ENCODE peak calls at places on chromosome 6, in nine cellular contexts. G is stimulated activated CD4-positive, alpha-beta T cell treated with anti-CD3 and anti-CD28 coated beads, Interleukin-15, amount 100 ng/mL, for 24 hours; T is activated CD4-positive, alpha-beta T cell treated with anti-CD3 and anti-CD28 coated beads, Interleukin-2, amount 50 U/mL, for 1 hour; M is stimulated activated CD8-positive, alpha-beta memory T cell treated with anti-CD3 and anti-CD28 coated beads, Interleukin-2, amount 100 ng/mL, for 48 hours; X is epithelial cell of esophagus; N is glomerular endothelial cell; R is spleen; U is A172; H is GM03348. C is an unnamed sample.

GRCh38 chr6:117404548-117404947 is 21.2 kb downstream of the ROS1 start:
- DNase-seq in G (no peak), T (no peak), M (no peak), X (peak; percentile 18), N (no peak), R (no peak), U (peak; percentile 16), H (peak; percentile 60), C (no peak)

GRCh38 chr6:145099713-145100112 is 635.6 kb downstream of the EPM2A start:
- DNase-seq in G (no peak), T (no peak), M (no peak), X (peak; percentile 74), N (no peak), R (no peak), U (no peak), H (no peak), C (no peak)

GRCh38 chr6:136740050-136740974 is 52.0 kb downstream of the MAP3K5 start:
- DNase-seq in G (no peak), T (no peak), M (no peak), X (peak; percentile 60), N (no peak), R (no peak), U (no peak), H (no peak), C (no peak)

GRCh38 chr6:140923048-140923447 is 1209.7 kb upstream of the GJE1 start:
- DNase-seq in G (no peak), T (no peak), M (no peak), X (no peak), N (no peak), R (no peak), U (no peak), H (no peak), C (no peak)

GRCh38 chr6:23316131-23316530 is 746.8 kb downstream of the HDGFL1 start:
- DNase-seq in G (no peak), T (no peak), M (no peak), X (peak; percentile 60), N (no peak), R (no peak), U (no peak), H (no peak), C (no peak)

GRCh38 chr6:149054559-149055194 is 262.8 kb upstream of the TAB2 start:
- DNase-seq in G (no peak), T (no peak), M (no peak), X (no peak), N (no peak), R (no peak), U (no peak), H (no peak), C (no peak)

GRCh38 chr6:42821846-42822245 is 40.0 kb downstream of the BICRAL start:
- DNase-seq in G (no peak), T (no peak), M (no peak), X (peak; percentile 35), N (no peak), R (no peak), U (no peak), H (peak; percentile 31), C (no peak)

GRCh38 chr6:135291288-135292116 is 110.4 kb downstream of the MYB start:
- DNase-seq in G (no peak), T (no peak), M (no peak), X (peak; percentile 39), N (peak; percentile 18), R (no peak), U (peak; percentile 69), H (peak; percentile 11), C (no peak)

GRCh38 chr6:161409353-161409752 is 135.5 kb upstream of the AGPAT4 start:
- DNase-seq in G (no peak), T (no peak), M (no peak), X (no peak), N (no peak), R (no peak), U (no peak), H (no peak), C (no peak)

GRCh38 chr6:159608961-159609673 is 83.9 kb downstream of the SOD2 start:
- DNase-seq in G (peak; percentile 18), T (no peak), M (no peak), X (peak; percentile 66), N (no peak), R (no peak), U (peak; percentile 5), H (peak; percentile 34), C (peak; percentile 13)

GRCh38 chr6:7647504-7647903 is 57.5 kb downstream of the SNRNP48 start:
- DNase-seq in G (no peak), T (no peak), M (no peak), X (no peak), N (no peak), R (no peak), U (no peak), H (no peak), C (no peak)

GRCh38 chr6:157891544-157892362 is 68.7 kb downstream of the SNX9 start:
- DNase-seq in G (no peak), T (no peak), M (no peak), X (no peak), N (no peak), R (no peak), U (no peak), H (no peak), C (no peak)

GRCh38 chr6:9428416-9429172 is 986.3 kb downstream of the TFAP2A start:
- DNase-seq in G (no peak), T (no peak), M (no peak), X (peak; percentile 24), N (no peak), R (no peak), U (no peak), H (no peak), C (no peak)

GRCh38 chr6:14690120-14691056 is 555.5 kb upstream of the JARID2 start:
- DNase-seq in G (no peak), T (no peak), M (no peak), X (no peak), N (no peak), R (no peak), U (no peak), H (peak; percentile 19), C (no peak)

GRCh38 chr6:77740380-77740779 is 87.5 kb downstream of the MEI4 start:
- DNase-seq in G (no peak), T (no peak), M (no peak), X (peak; percentile 51), N (peak; percentile 10), R (no peak), U (no peak), H (peak; percentile 25), C (no peak)

GRCh38 chr6:46734867-46735719 is at the start of gene PLA2G7:
- DNase-seq in G (peak; percentile 6), T (no peak), M (no peak), X (peak; percentile 66), N (no peak), R (peak; percentile 79), U (no peak), H (peak; percentile 48), C (no peak)

GRCh38 chr6:41683460-41684310 is 45.4 kb downstream of the MDFI start:
- DNase-seq in G (peak; percentile 87), T (peak; percentile 79), M (peak; percentile 69), X (peak; percentile 68), N (peak; percentile 18), R (peak; percentile 97), U (no peak), H (peak; percentile 94), C (peak; percentile 28)

GRCh38 chr6:135739288-135739687 is 112.2 kb upstream of the PDE7B start:
- DNase-seq in G (peak; percentile 14), T (no peak), M (no peak), X (no peak), N (no peak), R (no peak), U (peak; percentile 86), H (peak; percentile 32), C (no peak)

GRCh38 chr6:141151710-141152417 is 980.9 kb upstream of the GJE1 start:
- DNase-seq in G (no peak), T (no peak), M (no peak), X (no peak), N (no peak), R (no peak), U (no peak), H (no peak), C (no peak)

GRCh38 chr6:81890846-81891245 is 138.4 kb upstream of the TENT5A start:
- DNase-seq in G (no peak), T (no peak), M (no peak), X (no peak), N (no peak), R (no peak), U (peak; percentile 82), H (peak; percentile 86), C (no peak)

GRCh38 chr6:108767418-108768175 is 80.6 kb upstream of the ARMC2 start:
- DNase-seq in G (no peak), T (no peak), M (no peak), X (no peak), N (no peak), R (no peak), U (no peak), H (no peak), C (no peak)

GRCh38 chr6:135503703-135504475 is 6.3 kb upstream of the AHI1 start:
- DNase-seq in G (no peak), T (no peak), M (no peak), X (no peak), N (no peak), R (no peak), U (no peak), H (no peak), C (no peak)

GRCh38 chr6:137724495-137725211 is 142.4 kb upstream of the TNFAIP3 start:
- DNase-seq in G (no peak), T (no peak), M (no peak), X (no peak), N (no peak), R (peak; percentile 80), U (no peak), H (no peak), C (no peak)

GRCh38 chr6:129586815-129587214 is 123.2 kb downstream of the ARHGAP18 start:
- DNase-seq in G (no peak), T (no peak), M (no peak), X (no peak), N (no peak), R (no peak), U (no peak), H (no peak), C (no peak)

GRCh38 chr6:123091091-123091895 is 95.3 kb downstream of the CLVS2 start:
- DNase-seq in G (no peak), T (no peak), M (no peak), X (peak; percentile 95), N (peak; percentile 41), R (no peak), U (peak; percentile 48), H (no peak), C (no peak)

GRCh38 chr6:125816828-125817280 is 26.1 kb downstream of the NCOA7 start:
- DNase-seq in G (no peak), T (no peak), M (no peak), X (no peak), N (no peak), R (no peak), U (no peak), H (no peak), C (no peak)

GRCh38 chr6:166989427-166990034 is 9.7 kb upstream of the CEP43 start:
- DNase-seq in G (peak; percentile 57), T (peak; percentile 42), M (no peak), X (peak; percentile 50), N (no peak), R (no peak), U (peak; percentile 25), H (peak; percentile 38), C (no peak)

GRCh38 chr6:54238407-54238806 is 69.8 kb upstream of the TINAG start:
- DNase-seq in G (no peak), T (no peak), M (no peak), X (no peak), N (no peak), R (no peak), U (no peak), H (peak; percentile 65), C (no peak)

GRCh38 chr6:143127941-143128340 is 67.3 kb downstream of the AIG1 start:
- DNase-seq in G (no peak), T (no peak), M (no peak), X (no peak), N (no peak), R (no peak), U (no peak), H (peak; percentile 12), C (no peak)